ENCODE peak calls at places on chromosomes 4 and X, in five cellular contexts. O is A549, G is SK-N-SH, S is colonic mucosa, Y is left ventricle myocardium inferior. J is an unnamed sample.

GRCh38 chr4:84799318-84799717 is 167.2 kb downstream of the WDFY3 start:
- DNase-seq in O (no peak), G (no peak), S (no peak), Y (no peak), J (no peak)

GRCh38 chr4:150231108-150231770 is 153.0 kb downstream of the DCLK2 start:
- DNase-seq in O (peak; percentile 40), G (no peak), S (no peak), Y (no peak), J (no peak)

GRCh38 chr4:25290490-25291067 is 22.0 kb upstream of the ZCCHC4 start:
- DNase-seq in O (no peak), G (no peak), S (no peak), Y (no peak), J (no peak)

GRCh38 chr4:88734403-88734949 is 36.8 kb upstream of the NAP1L5 start:
- DNase-seq in O (no peak), G (no peak), S (no peak), Y (no peak), J (no peak)

GRCh38 chr4:40990202-40990898 is 224.0 kb downstream of the APBB2 start:
- DNase-seq in O (peak; percentile 89), G (no peak), S (no peak), Y (no peak), J (no peak)

GRCh38 chrX:36445576-36445975 is 526.0 kb downstream of the CFAP47 start:
- DNase-seq in O (no peak), G (no peak), S (no peak), Y (no peak), J (no peak)

GRCh38 chr4:147683172-147683571 is 791 bp downstream of the PRMT9 start:
- DNase-seq in O (no peak), G (peak; percentile 37), S (peak; percentile 36), Y (no peak), J (no peak)

GRCh38 chr4:139509727-139510410 is 46.1 kb downstream of the SETD7 start:
- DNase-seq in O (peak; percentile 29), G (no peak), S (no peak), Y (no peak), J (no peak)

GRCh38 chr4:149973181-149973580 is 105.1 kb upstream of the DCLK2 start:
- DNase-seq in O (no peak), G (no peak), S (no peak), Y (no peak), J (no peak)

GRCh38 chr4:124409044-124409443 is 303.5 kb downstream of the ANKRD50 start:
- DNase-seq in O (peak; percentile 20), G (no peak), S (no peak), Y (no peak), J (no peak)

GRCh38 chr4:75924309-75924708 is 16.5 kb downstream of the NAAA start:
- DNase-seq in O (no peak), G (no peak), S (no peak), Y (no peak), J (no peak)

GRCh38 chr4:150283689-150284088 is 205.4 kb downstream of the DCLK2 start:
- DNase-seq in O (peak; percentile 16), G (peak; percentile 30), S (no peak), Y (no peak), J (no peak)

GRCh38 chr4:84750260-84750955 is 167.5 kb downstream of the CDS1 start:
- DNase-seq in O (peak; percentile 29), G (peak; percentile 53), S (no peak), Y (no peak), J (no peak)

GRCh38 chr4:46399440-46399839 is 9.5 kb upstream of the GABRA2 start:
- DNase-seq in O (no peak), G (no peak), S (no peak), Y (no peak), J (no peak)

GRCh38 chr4:113869743-113870375 is 108.3 kb upstream of the CAMK2D start:
- DNase-seq in O (no peak), G (no peak), S (no peak), Y (no peak), J (no peak)

GRCh38 chr4:113837397-113837796 is 75.9 kb upstream of the CAMK2D start:
- DNase-seq in O (peak; percentile 43), G (no peak), S (no peak), Y (no peak), J (no peak)

GRCh38 chr4:83034630-83035494 is at the start of gene COPS4:
- DNase-seq in O (peak; percentile 99), G (peak; percentile 91), S (peak; percentile 97), Y (peak; percentile 96), J (peak; percentile 98)

GRCh38 chrX:83510466-83511181 is 2.5 kb downstream of the POU3F4 start:
- DNase-seq in O (no peak), G (peak; percentile 10), S (no peak), Y (no peak), J (no peak)

GRCh38 chr4:180542445-180543100 is 1700.6 kb upstream of the TENM3 start:
- DNase-seq in O (peak; percentile 7), G (no peak), S (no peak), Y (no peak), J (no peak)

GRCh38 chr4:128177376-128177959 is 110.1 kb downstream of the PGRMC2 start:
- DNase-seq in O (no peak), G (no peak), S (no peak), Y (no peak), J (no peak)

GRCh38 chr4:144597171-144597570 is 48.8 kb upstream of the HHIP start:
- DNase-seq in O (no peak), G (no peak), S (no peak), Y (no peak), J (no peak)
- TF ChIP-seq CTCF in O (no peak), G (no peak), S (no peak), Y (no peak), J (no peak)

GRCh38 chrX:31604629-31605221 is 532.9 kb upstream of the FTHL17 start:
- DNase-seq in O (no peak), G (no peak), S (no peak), Y (no peak), J (no peak)

GRCh38 chrX:31606796-31607195 is 535.0 kb upstream of the FTHL17 start:
- DNase-seq in O (no peak), G (no peak), S (no peak), Y (no peak), J (no peak)

GRCh38 chrX:31608651-31609050 is 536.8 kb upstream of the FTHL17 start:
- DNase-seq in O (no peak), G (no peak), S (no peak), Y (no peak), J (no peak)

GRCh38 chrX:31603411-31604120 is 531.7 kb upstream of the FTHL17 start:
- DNase-seq in O (no peak), G (no peak), S (no peak), Y (no peak), J (no peak)

GRCh38 chrX:31609130-31609529 is 537.3 kb upstream of the FTHL17 start:
- DNase-seq in O (peak; percentile 6), G (no peak), S (no peak), Y (no peak), J (no peak)
- TF ChIP-seq CTCF in O (no peak), G (peak; percentile 18), S (no peak), Y (no peak), J (peak; percentile 36)

GRCh38 chr4:141340458-141340857 is 119.8 kb downstream of the ZNF330 start:
- DNase-seq in O (no peak), G (no peak), S (no peak), Y (no peak), J (no peak)

GRCh38 chr4:141348589-141348988 is 127.9 kb downstream of the ZNF330 start:
- DNase-seq in O (no peak), G (no peak), S (no peak), Y (no peak), J (no peak)

GRCh38 chr4:141347738-141348524 is 127.2 kb downstream of the ZNF330 start:
- DNase-seq in O (peak; percentile 29), G (no peak), S (no peak), Y (no peak), J (no peak)

GRCh38 chr4:141350122-141350904 is 129.6 kb downstream of the ZNF330 start:
- DNase-seq in O (peak; percentile 92), G (no peak), S (peak; percentile 87), Y (no peak), J (no peak)

DNA sequence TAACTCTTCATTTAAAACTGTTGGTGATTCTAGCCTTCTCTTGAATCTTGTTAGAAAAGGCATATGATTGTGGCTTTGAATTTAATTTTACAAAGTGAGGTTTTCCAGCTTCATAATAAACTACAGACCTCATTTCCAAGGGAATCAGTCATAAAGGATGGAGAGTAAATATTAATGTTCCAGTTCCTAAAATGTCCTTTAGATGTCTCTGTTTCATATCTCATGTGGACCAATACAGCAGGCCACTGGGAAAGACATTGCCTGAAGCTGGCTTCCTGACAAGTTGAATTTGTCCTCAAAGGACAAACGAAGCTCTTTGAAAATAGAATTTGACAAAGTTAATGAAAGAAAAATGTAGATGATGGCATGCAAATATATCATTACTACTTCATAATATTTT is 125.4 kb downstream of the ZNF330 start:
- DNase-seq in O (peak; percentile 70), G (peak; percentile 66), S (no peak), Y (no peak), J (no peak)
- TF ChIP-seq CTCF in O (peak; percentile 60), G (peak; percentile 77), S (peak; percentile 58), Y (peak; percentile 72), J (peak; percentile 78)

DNA sequence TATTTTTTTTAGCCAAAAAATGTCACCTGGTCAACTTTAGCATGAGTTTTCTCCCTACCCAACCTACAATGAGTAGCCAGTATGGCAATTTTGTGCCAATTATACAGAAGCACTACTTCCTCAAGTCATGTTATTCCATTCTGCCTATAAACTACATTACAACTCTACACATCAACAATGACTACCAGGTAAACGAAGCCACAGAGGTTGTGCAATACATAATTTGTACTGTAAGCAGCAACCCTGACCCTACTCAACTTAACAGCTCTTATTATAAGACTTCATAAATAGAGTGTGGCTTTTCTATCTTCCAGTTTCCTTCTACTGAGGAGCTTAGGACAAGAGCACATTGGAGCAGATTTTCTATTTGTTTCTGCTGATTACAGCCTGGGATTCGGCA is 160.5 kb downstream of the HS3ST1 start:
- DNase-seq in O (no peak), G (no peak), S (no peak), Y (no peak), J (no peak)
- TF ChIP-seq CTCF in O (no peak), G (no peak), S (no peak), Y (no peak), J (no peak)

GRCh38 chrX:74234829-74235228 is 69.2 kb upstream of the ZCCHC13 start:
- DNase-seq in O (peak; percentile 27), G (no peak), S (no peak), Y (no peak), J (no peak)
- TF ChIP-seq CTCF in O (peak; percentile 10), G (peak; percentile 31), S (no peak), Y (no peak), J (no peak)

DNA sequence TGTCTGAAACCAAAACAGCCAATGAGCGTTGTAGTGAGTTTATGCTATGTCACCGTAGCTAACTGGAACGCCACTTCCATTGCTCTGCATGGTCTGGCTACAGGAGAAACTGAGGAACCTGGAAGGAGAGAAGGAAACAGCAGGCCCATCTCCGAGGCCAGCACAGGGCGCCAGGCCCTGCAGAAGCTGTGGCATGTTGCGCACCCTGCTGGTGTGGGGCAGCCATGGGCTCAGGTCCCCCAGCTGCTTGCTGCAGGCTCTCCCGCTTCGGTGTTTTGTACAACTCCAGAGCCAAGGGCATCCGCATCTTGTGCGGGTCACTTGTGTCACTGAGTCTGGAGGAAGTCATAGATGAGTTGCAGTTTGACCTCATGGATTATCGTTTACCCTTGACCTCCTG is 89.2 kb downstream of the AFAP1 start:
- DNase-seq in O (no peak), G (no peak), S (no peak), Y (no peak), J (no peak)
- TF ChIP-seq CTCF in O (no peak), G (peak; percentile 21), S (no peak), Y (peak; percentile 16), J (peak; percentile 7)

GRCh38 chr4:57065730-57066482 is 44.3 kb downstream of the IGFBP7 start:
- DNase-seq in O (peak; percentile 51), G (no peak), S (no peak), Y (no peak), J (no peak)
- TF ChIP-seq CTCF in O (no peak), G (no peak), S (no peak), Y (no peak), J (no peak)

J was measured in osteocyte.